ENCODE peak calls at places on chromosomes 11 and 22, in eight cellular contexts. V is cardiac fibroblast; W is Caki2; L is effector memory CD8-positive, alpha-beta T cell; B is Daoy; K is endodermal cell; I is stimulated activated CD4-positive, alpha-beta T cell treated with anti-CD3 and anti-CD28 coated beads, Interleukin-12 subunit alpha, Interleukin-12 subunit beta, amount 100 ng/mL, for 48 hours; A is NCI-H1436. R is an unnamed sample.

GRCh38 chr11:18065572-18065971 is 19.5 kb upstream of the TPH1 start:
- DNase-seq in V (no peak), W (no peak), L (no peak), B (no peak), K (no peak), I (no peak), A (peak), R (no peak)

GRCh38 chr22:47247609-47248240 is 485.3 kb downstream of the TBC1D22A start:
- DNase-seq in V (no peak), W (no peak), L (no peak), B (no peak), K (no peak), I (no peak), A (no peak), R (no peak)

GRCh38 chr11:117559698-117560097 is 232.0 kb downstream of the CEP164 start:
- DNase-seq in V (no peak), W (no peak), L (no peak), B (no peak), K (no peak), I (no peak), A (no peak), R (no peak)

GRCh38 chr22:24482586-24482985 is 12.5 kb upstream of the UPB1 start:
- DNase-seq in V (peak), W (peak), L (no peak), B (peak), K (no peak), I (no peak), A (peak), R (no peak)

GRCh38 chr11:83816572-83817187 is 530.5 kb upstream of the CCDC90B start:
- DNase-seq in V (peak), W (peak), L (no peak), B (no peak), K (no peak), I (no peak), A (peak), R (no peak)

GRCh38 chr22:36258750-36259619 is 6.1 kb downstream of the APOL1 start:
- DNase-seq in V (peak), W (no peak), L (no peak), B (no peak), K (peak), I (no peak), A (no peak), R (peak)

GRCh38 chr11:9663699-9664275 is at the start of gene SWAP70:
- DNase-seq in V (peak), W (peak), L (peak), B (peak), K (peak), I (peak), A (peak), R (no peak)

GRCh38 chr11:104830080-104830479 is 68.2 kb downstream of the CASP12 start:
- DNase-seq in V (peak), W (no peak), L (no peak), B (no peak), K (no peak), I (no peak), A (no peak), R (peak)

GRCh38 chr22:22752556-22753477 is 108.4 kb downstream of the GGTLC2 start:
- DNase-seq in V (peak), W (no peak), L (no peak), B (no peak), K (no peak), I (no peak), A (no peak), R (no peak)

GRCh38 chr11:67098799-67099198 is 20.3 kb upstream of the KDM2A start:
- DNase-seq in V (no peak), W (no peak), L (no peak), B (no peak), K (no peak), I (no peak), A (no peak), R (no peak)

GRCh38 chr11:45021692-45022130 is 71.0 kb upstream of the TP53I11 start:
- DNase-seq in V (peak), W (no peak), L (no peak), B (peak), K (peak), I (no peak), A (peak), R (no peak)

GRCh38 chr22:46056169-46057041 is 79.4 kb upstream of the WNT7B start:
- DNase-seq in V (peak), W (no peak), L (no peak), B (peak), K (peak), I (no peak), A (no peak), R (no peak)

GRCh38 chr11:131723088-131723487 is 352.7 kb downstream of the NTM start:
- DNase-seq in V (no peak), W (no peak), L (no peak), B (no peak), K (no peak), I (no peak), A (no peak), R (no peak)

GRCh38 chr11:7524831-7525230 is 11.0 kb downstream of the PPFIBP2 start:
- DNase-seq in V (no peak), W (peak), L (no peak), B (peak), K (no peak), I (no peak), A (no peak), R (no peak)

GRCh38 chr22:47129902-47130301 is 367.5 kb downstream of the TBC1D22A start:
- DNase-seq in V (no peak), W (peak), L (no peak), B (no peak), K (no peak), I (no peak), A (peak), R (no peak)

GRCh38 chr11:63761870-63762661 is 6.5 kb downstream of the ZFTA start:
- DNase-seq in V (no peak), W (no peak), L (no peak), B (no peak), K (peak), I (no peak), A (no peak), R (no peak)

GRCh38 chr11:128837627-128838026 is 29.5 kb downstream of the KCNJ1 start:
- DNase-seq in V (peak), W (no peak), L (no peak), B (no peak), K (no peak), I (no peak), A (no peak), R (no peak)

GRCh38 chr11:12281571-12282478 is 95.5 kb upstream of the PARVA start:
- DNase-seq in V (peak), W (peak), L (peak), B (peak), K (peak), I (peak), A (peak), R (peak)

GRCh38 chr11:116336540-116336939 is 436.2 kb downstream of the BUD13 start:
- DNase-seq in V (no peak), W (no peak), L (no peak), B (no peak), K (peak), I (no peak), A (no peak), R (no peak)

GRCh38 chr11:10366568-10367331 is 61.9 kb downstream of the ADM start:
- DNase-seq in V (peak), W (peak), L (peak), B (peak), K (peak), I (peak), A (peak), R (peak)

GRCh38 chr11:67381244-67381972 is 8.0 kb upstream of the CLCF1 start:
- DNase-seq in V (no peak), W (no peak), L (no peak), B (no peak), K (no peak), I (no peak), A (no peak), R (no peak)

GRCh38 chr11:72970557-72971118 is 156.4 kb downstream of the ATG16L2 start:
- DNase-seq in V (no peak), W (no peak), L (no peak), B (no peak), K (no peak), I (no peak), A (no peak), R (no peak)

GRCh38 chr11:111310088-111310487 is 11.7 kb downstream of the POU2AF3 start:
- DNase-seq in V (no peak), W (no peak), L (no peak), B (no peak), K (no peak), I (no peak), A (peak), R (no peak)

GRCh38 chr11:123063396-123064267 is 1.7 kb upstream of the HSPA8 start:
- DNase-seq in V (peak), W (peak), L (peak), B (peak), K (no peak), I (no peak), A (no peak), R (no peak)

GRCh38 chr11:7573558-7574296 is 59.9 kb downstream of the PPFIBP2 start:
- DNase-seq in V (no peak), W (peak), L (no peak), B (no peak), K (peak), I (no peak), A (no peak), R (no peak)

R was measured in pulmonary artery endothelial cell.